ENCODE peak calls at places on chromosomes 6 and 20, in four cellular contexts. U, P, E and W are unnamed samples.

GRCh38 chr6:11080296-11080695 is 13.3 kb upstream of the SMIM13 start:
- DNase-seq in P (no peak), E (no peak), U (no peak), W (no peak)

GRCh38 chr6:136788069-136788902 is 4.0 kb downstream of the MAP3K5 start:
- DNase-seq in P (no peak), E (peak; percentile 92), U (no peak), W (no peak)

GRCh38 chr20:47382746-47383145 is 26.2 kb upstream of the ZMYND8 start:
- DNase-seq in P (no peak), U (no peak), E (no peak), W (peak; percentile 7)

GRCh38 chr6:108152446-108152845 is 13.4 kb upstream of the NR2E1 start:
- DNase-seq in U (no peak), P (no peak), E (no peak), W (no peak)

GRCh38 chr20:34143951-34144350 is 31.9 kb upstream of the EIF2S2 start:
- DNase-seq in U (no peak), P (no peak), E (peak; percentile 11), W (no peak)

GRCh38 chr20:15628954-15629353 is 944.3 kb downstream of the KIF16B start:
- DNase-seq in U (no peak), P (no peak), E (no peak), W (no peak)

GRCh38 chr6:102356170-102356569 is 962.7 kb downstream of the GRIK2 start:
- DNase-seq in U (no peak), E (no peak), P (no peak), W (no peak)

GRCh38 chr6:36368421-36368820 is 19.0 kb downstream of the ETV7 start:
- DNase-seq in E (no peak), U (no peak), P (no peak), W (no peak)

GRCh38 chr6:16756660-16757270 is 4.5 kb downstream of the ATXN1 start:
- DNase-seq in E (peak; percentile 43), U (no peak), P (no peak), W (no peak)

GRCh38 chr6:16759646-16760535 is 1.4 kb downstream of the ATXN1 start:
- DNase-seq in U (peak; percentile 85), P (peak; percentile 95), E (peak; percentile 91), W (peak; percentile 97)

GRCh38 chr6:16759181-16759645 is 2.0 kb downstream of the ATXN1 start:
- DNase-seq in P (no peak), U (no peak), E (peak; percentile 54), W (no peak)

GRCh38 chr6:16757332-16757731 is 3.9 kb downstream of the ATXN1 start:
- DNase-seq in E (peak; percentile 50), P (no peak), U (no peak), W (no peak)

GRCh38 chr6:16758163-16758975 is 2.9 kb downstream of the ATXN1 start:
- DNase-seq in P (no peak), E (peak; percentile 37), U (peak; percentile 32), W (no peak)
- H3K4me3 ChIP-seq in P (peak overlapping the region; percentile 76), E (peak overlapping the region; percentile 67), U (no peak overlapping the region), W (peak overlapping the region; percentile 65)

DNA sequence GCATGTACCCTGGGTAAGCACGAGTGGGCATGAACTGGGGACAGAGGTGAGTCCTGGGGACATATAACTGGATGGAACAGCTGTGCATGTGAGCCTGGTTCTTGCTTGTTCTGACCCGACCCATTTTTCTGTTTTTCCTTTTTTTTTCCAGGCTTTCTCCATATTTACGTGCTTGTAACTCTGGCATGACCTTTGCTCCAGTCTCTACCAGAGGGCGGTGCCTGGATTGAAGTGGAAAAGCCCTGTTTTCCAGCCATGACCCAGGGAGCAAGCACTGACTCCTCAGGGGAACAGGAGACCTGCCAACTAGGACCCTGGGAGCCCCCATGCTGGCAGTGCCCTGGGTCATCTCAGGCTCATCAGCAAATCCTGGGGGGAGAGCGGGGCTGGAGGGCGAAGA is 8.0 kb downstream of the TRAF3IP2 start:
- DNase-seq in E (no peak), U (no peak), P (no peak), W (peak; percentile 60)
- H3K4me3 ChIP-seq in E (no peak overlapping the region), U (no peak overlapping the region), P (no peak overlapping the region), W (no peak overlapping the region)

DNA sequence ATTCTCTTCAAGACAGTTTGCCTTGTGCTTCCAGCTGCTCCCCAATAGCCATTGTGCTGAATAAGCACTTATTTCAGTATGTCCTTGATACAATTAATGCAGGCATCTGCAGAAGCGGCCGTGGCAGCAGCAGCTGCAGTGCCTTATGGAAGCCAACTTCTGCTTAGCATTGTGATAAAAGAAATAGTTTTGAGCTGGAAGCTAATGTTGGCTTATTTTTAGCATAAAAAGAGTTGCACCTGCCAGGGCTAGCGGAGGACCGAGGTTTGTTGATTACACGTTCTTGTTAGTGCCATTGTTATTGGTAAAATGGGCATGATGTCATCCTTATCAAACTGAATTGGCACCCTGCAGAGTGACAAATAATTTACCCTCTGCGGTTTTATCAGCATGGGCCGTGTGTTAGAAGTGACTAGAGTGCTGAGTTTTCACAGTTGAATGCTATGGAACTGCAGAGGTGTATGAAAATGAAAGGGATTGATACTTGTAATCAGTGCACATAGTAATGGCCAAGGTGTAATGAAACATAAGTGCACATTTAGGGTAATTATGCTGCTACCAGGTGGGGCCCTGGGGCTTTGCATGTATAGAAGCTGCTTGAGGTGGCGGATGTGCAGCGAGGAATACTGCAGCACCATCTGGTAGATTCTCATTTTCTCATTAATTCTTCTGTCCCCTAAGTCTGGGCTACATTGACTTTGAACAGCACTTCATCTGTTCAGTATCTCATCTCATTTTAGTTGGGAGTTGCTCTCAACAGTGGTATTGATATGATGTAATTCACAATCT is 334.3 kb downstream of the CDKAL1 start:
- DNase-seq in P (no peak), U (peak; percentile 26), E (no peak), W (no peak)
- H3K4me3 ChIP-seq in P (no peak overlapping the region), U (no peak overlapping the region), E (no peak overlapping the region), W (no peak overlapping the region)

GRCh38 chr6:15404700-15404980 is 158.8 kb downstream of the JARID2 start:
- DNase-seq in U (no peak), P (no peak), E (no peak), W (no peak)
- H3K4me3 ChIP-seq in U (no peak overlapping the region), P (no peak overlapping the region), E (no peak overlapping the region), W (no peak overlapping the region)

GRCh38 chr20:17869295-17869994 is 99.1 kb downstream of the SNX5 start:
- DNase-seq in P (no peak), E (no peak), U (no peak), W (peak; percentile 47)

GRCh38 chr20:17871861-17872260 is 96.7 kb downstream of the SNX5 start:
- DNase-seq in U (no peak), E (no peak), P (no peak), W (no peak)

GRCh38 chr20:17872434-17872833 is 96.2 kb downstream of the SNX5 start:
- DNase-seq in P (no peak), E (no peak), U (no peak), W (no peak)

GRCh38 chr20:17870063-17870740 is 98.4 kb downstream of the SNX5 start:
- DNase-seq in U (no peak), P (no peak), E (peak; percentile 34), W (peak; percentile 72)

GRCh38 chr20:17871181-17871580 is 97.4 kb downstream of the SNX5 start:
- DNase-seq in U (peak; percentile 69), P (no peak), E (no peak), W (no peak)
- H3K4me3 ChIP-seq in U (no peak overlapping the region), P (no peak overlapping the region), E (no peak overlapping the region), W (no peak overlapping the region)